ENCODE peak calls at places on chromosome 6, in nine cellular contexts. N is nucleus accumbens, H is MM.1S, O is neural crest cell, Y is A673, K is BE2C, P is HT-29, C is heart left ventricle, E is GM03348. X is an unnamed sample.

GRCh38 chr6:134550604-134551003 is 232.7 kb upstream of the SGK1 start:
- DNase-seq in N (no peak), H (no peak), O (no peak), Y (no peak), K (no peak), P (no peak), C (peak; percentile 27), E (no peak), X (no peak)

GRCh38 chr6:17012421-17013225 is 89.2 kb upstream of the STMND1 start:
- DNase-seq in N (peak; percentile 39), H (no peak), O (no peak), Y (peak; percentile 29), K (no peak), P (no peak), C (no peak), E (no peak), X (no peak)

GRCh38 chr6:164854526-164854925 is 454.9 kb downstream of the C6orf118 start:
- DNase-seq in N (no peak), H (no peak), O (no peak), Y (no peak), K (no peak), P (no peak), C (no peak), E (no peak), X (no peak)

GRCh38 chr6:18444176-18444575 is 57.0 kb downstream of the RNF144B start:
- DNase-seq in N (no peak), H (no peak), O (no peak), Y (no peak), K (no peak), P (no peak), C (no peak), E (peak; percentile 21), X (no peak)

GRCh38 chr6:34462561-34462971 is 3.3 kb upstream of the PACSIN1 start:
- DNase-seq in N (no peak), H (no peak), O (peak; percentile 10), Y (peak; percentile 64), K (peak; percentile 59), P (peak; percentile 55), C (peak; percentile 59), E (peak; percentile 39), X (no peak)

GRCh38 chr6:134730013-134730412 is 219.9 kb downstream of the ALDH8A1 start:
- DNase-seq in N (no peak), H (no peak), O (no peak), Y (no peak), K (peak; percentile 44), P (no peak), C (no peak), E (no peak), X (no peak)

GRCh38 chr6:135728589-135728988 is 122.9 kb upstream of the PDE7B start:
- DNase-seq in N (no peak), H (no peak), O (no peak), Y (no peak), K (no peak), P (no peak), C (no peak), E (no peak), X (no peak)

GRCh38 chr6:128827675-128828464 is 55.1 kb upstream of the LAMA2 start:
- DNase-seq in N (no peak), H (no peak), O (no peak), Y (no peak), K (no peak), P (no peak), C (no peak), E (no peak), X (no peak)